ENCODE peak calls at places on chromosome 14, in nine cellular contexts. One of them, this sample, is unnamed.

GRCh38 chr14:69475194-69475818 is 9.2 kb upstream of the PLEKHD1 start:
- DNase-seq in mucosa of descending colon: no peak
- DNase-seq in cardiac muscle cell: peak; percentile 29
- DNase-seq in GM12864: no peak
- DNase-seq in PC-9: no peak
- DNase-seq in suprapubic skin: no peak
- DNase-seq in left ventricle myocardium inferior: no peak
- DNase-seq in PC-3: peak; percentile 66
- DNase-seq in body of pancreas: no peak
- DNase-seq in this sample: no peak

GRCh38 chr14:69316449-69317391 is 56.8 kb downstream of the GALNT16 start:
- DNase-seq in cardiac muscle cell: peak; percentile 97
- DNase-seq in GM12864: no peak
- DNase-seq in PC-3: peak; percentile 94
- DNase-seq in mucosa of descending colon: no peak
- DNase-seq in body of pancreas: peak; percentile 55
- DNase-seq in PC-9: peak; percentile 58
- DNase-seq in suprapubic skin: peak; percentile 82
- DNase-seq in left ventricle myocardium inferior: peak; percentile 53
- DNase-seq in this sample: no peak

GRCh38 chr14:34548472-34548981 is 9.0 kb upstream of the EAPP start:
- DNase-seq in suprapubic skin: no peak
- DNase-seq in left ventricle myocardium inferior: no peak
- DNase-seq in PC-3: no peak
- DNase-seq in GM12864: no peak
- DNase-seq in mucosa of descending colon: peak; percentile 20
- DNase-seq in cardiac muscle cell: no peak
- DNase-seq in PC-9: no peak
- DNase-seq in body of pancreas: no peak
- DNase-seq in this sample: no peak

GRCh38 chr14:65250162-65250495 is 147.8 kb upstream of the MAX start:
- DNase-seq in left ventricle myocardium inferior: no peak
- DNase-seq in PC-9: no peak
- DNase-seq in GM12864: no peak
- DNase-seq in cardiac muscle cell: no peak
- DNase-seq in PC-3: no peak
- DNase-seq in body of pancreas: peak; percentile 80
- DNase-seq in suprapubic skin: no peak
- DNase-seq in mucosa of descending colon: no peak
- DNase-seq in this sample: no peak

GRCh38 chr14:75515631-75515999 is 6.7 kb upstream of the BATF start:
- DNase-seq in body of pancreas: no peak
- DNase-seq in mucosa of descending colon: no peak
- DNase-seq in GM12864: no peak
- DNase-seq in suprapubic skin: no peak
- DNase-seq in cardiac muscle cell: peak; percentile 31
- DNase-seq in PC-3: no peak
- DNase-seq in PC-9: no peak
- DNase-seq in left ventricle myocardium inferior: no peak
- DNase-seq in this sample: no peak

GRCh38 chr14:56118611-56119181 is 485 bp downstream of the PELI2 start:
- DNase-seq in suprapubic skin: no peak
- DNase-seq in left ventricle myocardium inferior: peak; percentile 41
- DNase-seq in PC-3: no peak
- DNase-seq in GM12864: no peak
- DNase-seq in PC-9: peak; percentile 15
- DNase-seq in mucosa of descending colon: peak; percentile 61
- DNase-seq in body of pancreas: no peak
- DNase-seq in cardiac muscle cell: peak; percentile 18
- DNase-seq in this sample: peak; percentile 12

GRCh38 chr14:103130965-103131364 is 7.7 kb downstream of the TNFAIP2 start:
- DNase-seq in PC-3: peak; percentile 65
- DNase-seq in PC-9: peak; percentile 98
- DNase-seq in body of pancreas: no peak
- DNase-seq in suprapubic skin: no peak
- DNase-seq in left ventricle myocardium inferior: no peak
- DNase-seq in GM12864: no peak
- DNase-seq in cardiac muscle cell: peak; percentile 92
- DNase-seq in mucosa of descending colon: no peak
- DNase-seq in this sample: no peak

GRCh38 chr14:65927871-65928270 is 515.3 kb downstream of the FUT8 start:
- DNase-seq in suprapubic skin: no peak
- DNase-seq in mucosa of descending colon: peak; percentile 42
- DNase-seq in cardiac muscle cell: no peak
- DNase-seq in body of pancreas: no peak
- DNase-seq in PC-9: peak; percentile 77
- DNase-seq in PC-3: no peak
- DNase-seq in left ventricle myocardium inferior: no peak
- DNase-seq in GM12864: no peak
- DNase-seq in this sample: no peak

GRCh38 chr14:52910597-52910996 is 40.3 kb downstream of the FERMT2 start:
- DNase-seq in left ventricle myocardium inferior: no peak
- DNase-seq in mucosa of descending colon: no peak
- DNase-seq in suprapubic skin: no peak
- DNase-seq in body of pancreas: no peak
- DNase-seq in GM12864: no peak
- DNase-seq in PC-3: no peak
- DNase-seq in PC-9: no peak
- DNase-seq in cardiac muscle cell: no peak
- DNase-seq in this sample: no peak

GRCh38 chr14:104132981-104133380 is 5.4 kb upstream of the KIF26A start:
- DNase-seq in PC-9: no peak
- DNase-seq in PC-3: no peak
- DNase-seq in cardiac muscle cell: no peak
- DNase-seq in mucosa of descending colon: peak; percentile 17
- DNase-seq in GM12864: no peak
- DNase-seq in left ventricle myocardium inferior: peak; percentile 11
- DNase-seq in suprapubic skin: no peak
- DNase-seq in body of pancreas: no peak
- DNase-seq in this sample: peak; percentile 8

GRCh38 chr14:104792101-104792884 is 3.3 kb downstream of the AKT1 start:
- DNase-seq in left ventricle myocardium inferior: peak; percentile 76
- DNase-seq in GM12864: no peak
- DNase-seq in suprapubic skin: no peak
- DNase-seq in mucosa of descending colon: no peak
- DNase-seq in cardiac muscle cell: no peak
- DNase-seq in body of pancreas: peak; percentile 89
- DNase-seq in PC-3: no peak
- DNase-seq in PC-9: peak; percentile 58
- DNase-seq in this sample: no peak

GRCh38 chr14:102590667-102591099 is 1.8 kb upstream of the RCOR1 start:
- DNase-seq in PC-9: peak; percentile 76
- DNase-seq in PC-3: peak; percentile 73
- DNase-seq in body of pancreas: peak; percentile 53
- DNase-seq in mucosa of descending colon: peak; percentile 53
- DNase-seq in left ventricle myocardium inferior: no peak
- DNase-seq in GM12864: no peak
- DNase-seq in cardiac muscle cell: peak; percentile 67
- DNase-seq in suprapubic skin: no peak
- DNase-seq in this sample: peak; percentile 73

GRCh38 chr14:68404652-68405183 is 388.1 kb downstream of the ZFP36L1 start:
- DNase-seq in suprapubic skin: no peak
- DNase-seq in mucosa of descending colon: no peak
- DNase-seq in PC-9: no peak
- DNase-seq in GM12864: no peak
- DNase-seq in body of pancreas: no peak
- DNase-seq in cardiac muscle cell: no peak
- DNase-seq in PC-3: no peak
- DNase-seq in left ventricle myocardium inferior: no peak
- DNase-seq in this sample: no peak

GRCh38 chr14:78425782-78426181 is 255.6 kb downstream of the NRXN3 start:
- DNase-seq in body of pancreas: no peak
- DNase-seq in suprapubic skin: no peak
- DNase-seq in PC-9: no peak
- DNase-seq in left ventricle myocardium inferior: no peak
- DNase-seq in GM12864: no peak
- DNase-seq in mucosa of descending colon: no peak
- DNase-seq in cardiac muscle cell: no peak
- DNase-seq in PC-3: no peak
- DNase-seq in this sample: no peak
- H3K4me3 ChIP-seq in body of pancreas: no peak overlapping the region
- H3K4me3 ChIP-seq in suprapubic skin: no peak overlapping the region
- H3K4me3 ChIP-seq in PC-9: no peak overlapping the region
- H3K4me3 ChIP-seq in left ventricle myocardium inferior: no peak overlapping the region
- H3K4me3 ChIP-seq in GM12864: no peak overlapping the region
- H3K4me3 ChIP-seq in mucosa of descending colon: no peak overlapping the region
- H3K4me3 ChIP-seq in cardiac muscle cell: no peak overlapping the region
- H3K4me3 ChIP-seq in PC-3: no peak overlapping the region
- H3K4me3 ChIP-seq in this sample: no peak overlapping the region

GRCh38 chr14:99872786-99873440 is 79.7 kb downstream of the EML1 start:
- DNase-seq in PC-9: no peak
- DNase-seq in PC-3: no peak
- DNase-seq in cardiac muscle cell: no peak
- DNase-seq in body of pancreas: no peak
- DNase-seq in left ventricle myocardium inferior: no peak
- DNase-seq in mucosa of descending colon: no peak
- DNase-seq in suprapubic skin: no peak
- DNase-seq in GM12864: no peak
- DNase-seq in this sample: no peak

GRCh38 chr14:99873653-99874052 is 80.4 kb downstream of the EML1 start:
- DNase-seq in suprapubic skin: no peak
- DNase-seq in cardiac muscle cell: no peak
- DNase-seq in GM12864: no peak
- DNase-seq in body of pancreas: no peak
- DNase-seq in PC-3: no peak
- DNase-seq in mucosa of descending colon: no peak
- DNase-seq in left ventricle myocardium inferior: no peak
- DNase-seq in PC-9: no peak
- DNase-seq in this sample: no peak

GRCh38 chr14:99875421-99875820 is 82.2 kb downstream of the EML1 start:
- DNase-seq in left ventricle myocardium inferior: no peak
- DNase-seq in body of pancreas: no peak
- DNase-seq in GM12864: no peak
- DNase-seq in suprapubic skin: no peak
- DNase-seq in PC-9: no peak
- DNase-seq in mucosa of descending colon: no peak
- DNase-seq in cardiac muscle cell: no peak
- DNase-seq in PC-3: no peak
- DNase-seq in this sample: peak; percentile 72

GRCh38 chr14:99870617-99871016 is 77.4 kb downstream of the EML1 start:
- DNase-seq in left ventricle myocardium inferior: no peak
- DNase-seq in cardiac muscle cell: no peak
- DNase-seq in mucosa of descending colon: no peak
- DNase-seq in body of pancreas: no peak
- DNase-seq in PC-9: no peak
- DNase-seq in GM12864: no peak
- DNase-seq in suprapubic skin: no peak
- DNase-seq in PC-3: no peak
- DNase-seq in this sample: no peak

DNA sequence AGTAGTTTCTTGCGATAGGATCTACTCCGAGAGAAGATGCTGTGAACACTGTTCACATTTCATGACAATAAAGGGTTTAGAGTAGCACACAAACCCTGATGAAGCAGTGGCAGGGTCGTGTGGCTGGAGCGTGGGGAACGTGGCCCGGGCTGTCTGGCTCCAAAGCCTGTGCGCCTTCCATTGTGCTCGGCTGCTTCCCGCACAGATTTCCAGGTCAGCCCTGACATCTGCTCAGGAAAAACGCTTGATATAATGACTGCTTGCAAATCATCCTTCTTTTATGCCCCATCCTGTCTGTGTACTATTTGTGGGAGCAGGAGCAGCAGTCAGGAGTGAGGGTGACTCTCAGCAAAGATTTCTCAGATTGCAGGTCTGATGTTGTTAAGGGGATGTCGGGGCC is 78.6 kb downstream of the EML1 start:
- DNase-seq in body of pancreas: no peak
- DNase-seq in mucosa of descending colon: no peak
- DNase-seq in PC-9: no peak
- DNase-seq in PC-3: no peak
- DNase-seq in GM12864: no peak
- DNase-seq in cardiac muscle cell: no peak
- DNase-seq in suprapubic skin: no peak
- DNase-seq in left ventricle myocardium inferior: no peak
- DNase-seq in this sample: no peak
- H3K4me3 ChIP-seq in body of pancreas: no peak overlapping the region
- H3K4me3 ChIP-seq in mucosa of descending colon: no peak overlapping the region
- H3K4me3 ChIP-seq in PC-9: no peak overlapping the region
- H3K4me3 ChIP-seq in PC-3: no peak overlapping the region
- H3K4me3 ChIP-seq in GM12864: no peak overlapping the region
- H3K4me3 ChIP-seq in cardiac muscle cell: no peak overlapping the region
- H3K4me3 ChIP-seq in suprapubic skin: no peak overlapping the region
- H3K4me3 ChIP-seq in left ventricle myocardium inferior: no peak overlapping the region
- H3K4me3 ChIP-seq in this sample: no peak overlapping the region

DNA sequence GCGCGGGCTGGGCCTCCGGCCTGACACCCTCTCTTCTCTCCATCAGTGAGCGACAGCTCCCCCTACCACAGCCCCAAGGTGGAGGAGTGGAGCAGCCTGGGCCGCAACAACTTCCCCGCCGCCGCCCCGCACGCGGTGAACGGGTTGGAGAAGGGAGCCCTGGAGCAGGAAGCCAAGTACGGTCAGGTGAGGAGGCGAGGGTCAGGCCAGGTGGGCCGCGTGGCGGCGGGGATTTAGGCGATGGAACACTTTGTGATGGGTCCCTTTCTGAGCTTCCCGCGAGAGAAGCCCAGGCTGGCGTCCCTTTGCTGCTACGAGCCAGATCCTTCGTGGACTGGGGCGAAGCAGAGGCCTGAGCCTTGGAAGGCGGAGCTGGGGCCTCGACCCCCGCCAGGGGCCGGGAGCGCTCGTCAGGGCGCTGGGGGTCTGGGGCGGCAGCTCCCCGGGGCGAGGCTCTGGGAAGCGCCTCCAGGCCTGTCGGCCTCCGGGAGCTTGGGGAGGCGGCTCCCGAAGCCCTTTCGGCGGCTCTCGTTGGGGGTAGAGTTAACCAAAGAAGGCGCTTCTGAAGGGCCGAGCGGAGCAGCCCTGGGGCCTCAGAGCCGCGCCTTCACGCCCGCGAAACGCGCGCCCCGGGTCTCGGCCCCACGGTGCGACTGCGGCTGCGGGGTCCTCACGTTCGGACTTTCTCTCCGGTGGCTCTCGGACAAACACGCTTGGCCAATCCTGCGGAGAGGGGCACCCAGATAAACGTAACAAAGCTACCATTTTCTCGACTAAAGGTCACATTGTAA is 5.0 kb downstream of the PAX9 start:
- DNase-seq in GM12864: no peak
- DNase-seq in body of pancreas: no peak
- DNase-seq in cardiac muscle cell: no peak
- DNase-seq in suprapubic skin: no peak
- DNase-seq in left ventricle myocardium inferior: no peak
- DNase-seq in PC-3: peak; percentile 38
- DNase-seq in mucosa of descending colon: no peak
- DNase-seq in PC-9: no peak
- DNase-seq in this sample: no peak
- H3K4me3 ChIP-seq in GM12864: no peak overlapping the region
- H3K4me3 ChIP-seq in body of pancreas: no peak overlapping the region
- H3K4me3 ChIP-seq in cardiac muscle cell: peak overlapping the region; percentile 18
- H3K4me3 ChIP-seq in suprapubic skin: no peak overlapping the region
- H3K4me3 ChIP-seq in left ventricle myocardium inferior: peak overlapping the region; percentile 36
- H3K4me3 ChIP-seq in PC-3: peak overlapping the region; percentile 89
- H3K4me3 ChIP-seq in mucosa of descending colon: no peak overlapping the region
- H3K4me3 ChIP-seq in PC-9: no peak overlapping the region
- H3K4me3 ChIP-seq in this sample: no peak overlapping the region

DNA sequence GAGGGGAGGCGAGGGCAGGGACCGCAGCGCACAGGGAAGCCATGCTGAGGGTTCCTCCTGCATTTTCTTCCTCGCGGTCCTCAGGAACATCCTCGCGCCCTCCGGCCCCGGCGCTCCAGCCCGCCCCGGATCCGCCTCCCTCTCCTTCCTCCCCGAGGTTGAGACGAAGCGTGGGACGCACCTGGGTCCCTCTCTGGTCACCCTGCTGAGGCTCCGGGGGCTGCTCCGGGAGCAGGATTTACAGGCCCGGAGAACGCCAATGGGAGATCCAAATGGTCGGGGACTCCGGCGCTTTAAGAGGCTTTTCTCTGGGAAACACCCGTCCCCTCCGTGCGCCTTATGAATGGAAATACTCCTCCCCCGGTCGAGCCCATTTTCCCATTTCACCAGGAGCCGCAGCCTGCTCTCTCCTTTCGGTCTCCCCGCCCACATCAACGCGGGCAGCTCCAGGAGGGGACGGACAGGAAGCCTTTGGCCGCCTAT is 379 bp upstream of the UNC79 start:
- DNase-seq in suprapubic skin: no peak
- DNase-seq in PC-9: no peak
- DNase-seq in cardiac muscle cell: peak; percentile 55
- DNase-seq in left ventricle myocardium inferior: no peak
- DNase-seq in body of pancreas: peak; percentile 68
- DNase-seq in mucosa of descending colon: no peak
- DNase-seq in GM12864: no peak
- DNase-seq in PC-3: no peak
- DNase-seq in this sample: peak; percentile 91
- H3K4me3 ChIP-seq in suprapubic skin: peak overlapping the region; percentile 2
- H3K4me3 ChIP-seq in PC-9: no peak overlapping the region
- H3K4me3 ChIP-seq in cardiac muscle cell: peak overlapping the region; percentile 65
- H3K4me3 ChIP-seq in left ventricle myocardium inferior: peak overlapping the region; percentile 55
- H3K4me3 ChIP-seq in body of pancreas: peak overlapping the region; percentile 45
- H3K4me3 ChIP-seq in mucosa of descending colon: no peak overlapping the region
- H3K4me3 ChIP-seq in GM12864: no peak overlapping the region
- H3K4me3 ChIP-seq in PC-3: no peak overlapping the region
- H3K4me3 ChIP-seq in this sample: peak overlapping the region; percentile 72

This sample was measured in WERI-Rb-1.